ENCODE peak calls at places on chromosome 11, in ten cellular contexts. U is activated naive CD4-positive, alpha-beta T cell; L is left ventricle myocardium inferior; I is WERI-Rb-1; G is RPMI7951; A is aorta; Q is EL; R is stimulated activated CD4-positive, alpha-beta T cell treated with anti-CD3 and anti-CD28 coated beads, Interleukin-4, amount 100 ng/mL, for 1 hour; C is Peyer's patch; K is A549. F is an unnamed sample.
A peak's percentile ranks its signal among the peaks of the same experiment; 100 is the strongest.

GRCh38 chr11:6625832-6626420 is 6.7 kb upstream of the TPP1 start:
- DNase-seq in U (no peak), L (no peak), I (no peak), G (no peak), A (no peak), Q (no peak), R (no peak), C (no peak), K (no peak), F (no peak)

GRCh38 chr11:72686639-72687215 is 12.5 kb upstream of the PDE2A start:
- DNase-seq in U (no peak), L (no peak), I (no peak), G (no peak), A (no peak), Q (no peak), R (no peak), C (no peak), K (no peak), F (no peak)

GRCh38 chr11:77188912-77189491 is 61.0 kb downstream of the MYO7A start:
- DNase-seq in U (no peak), L (no peak), I (no peak), G (no peak), A (no peak), Q (no peak), R (no peak), C (peak; percentile 64), K (no peak), F (no peak)

GRCh38 chr11:117958949-117959348 is 27.2 kb upstream of the IL10RA start:
- DNase-seq in U (no peak), L (no peak), I (no peak), G (no peak), A (no peak), Q (no peak), R (no peak), C (no peak), K (no peak), F (no peak)

GRCh38 chr11:86904001-86904400 is 51.2 kb downstream of the FZD4 start:
- DNase-seq in U (no peak), L (no peak), I (no peak), G (no peak), A (no peak), Q (no peak), R (no peak), C (no peak), K (no peak), F (no peak)

GRCh38 chr11:67468056-67468455 is 995 bp downstream of the TMEM134 start:
- DNase-seq in U (no peak), L (no peak), I (no peak), G (no peak), A (no peak), Q (no peak), R (no peak), C (peak; percentile 70), K (no peak), F (no peak)

GRCh38 chr11:11813288-11813962 is 28.3 kb upstream of the USP47 start:
- DNase-seq in U (no peak), L (no peak), I (no peak), G (peak; percentile 78), A (peak; percentile 73), Q (peak; percentile 97), R (no peak), C (no peak), K (peak; percentile 87), F (peak; percentile 80)

GRCh38 chr11:59158206-59159068 is 13.5 kb upstream of the DTX4 start:
- DNase-seq in U (no peak), L (peak; percentile 18), I (peak; percentile 39), G (peak; percentile 72), A (no peak), Q (peak; percentile 65), R (peak; percentile 42), C (no peak), K (peak; percentile 74), F (peak; percentile 56)

GRCh38 chr11:118277312-118277711 is 13.2 kb upstream of the MPZL2 start:
- DNase-seq in U (no peak), L (no peak), I (no peak), G (peak; percentile 20), A (no peak), Q (peak; percentile 45), R (no peak), C (no peak), K (no peak), F (peak; percentile 89)

GRCh38 chr11:134530826-134531225 is 118.8 kb upstream of the B3GAT1 start:
- DNase-seq in U (no peak), L (no peak), I (no peak), G (no peak), A (peak; percentile 37), Q (no peak), R (no peak), C (no peak), K (no peak), F (no peak)

GRCh38 chr11:124882339-124883071 is 15.2 kb downstream of the ROBO4 start:
- DNase-seq in U (no peak), L (no peak), I (no peak), G (peak; percentile 58), A (peak; percentile 65), Q (no peak), R (no peak), C (no peak), K (no peak), F (no peak)

GRCh38 chr11:31262761-31263160 is 106.8 kb downstream of the DCDC1 start:
- DNase-seq in U (no peak), L (no peak), I (no peak), G (no peak), A (no peak), Q (peak; percentile 2), R (no peak), C (no peak), K (no peak), F (peak; percentile 34)

GRCh38 chr11:65488273-65489058 is 10.4 kb upstream of the MALAT1 start:
- DNase-seq in U (no peak), L (no peak), I (no peak), G (peak; percentile 57), A (peak; percentile 92), Q (peak; percentile 78), R (no peak), C (peak; percentile 78), K (peak; percentile 66), F (peak; percentile 40)

GRCh38 chr11:88330826-88331428 is 6.6 kb downstream of the CTSC start:
- DNase-seq in U (no peak), L (no peak), I (no peak), G (no peak), A (no peak), Q (no peak), R (no peak), C (no peak), K (no peak), F (no peak)

GRCh38 chr11:96246718-96247540 is 96.1 kb downstream of the MAML2 start:
- DNase-seq in U (no peak), L (no peak), I (no peak), G (peak; percentile 82), A (no peak), Q (no peak), R (no peak), C (no peak), K (peak; percentile 7), F (peak; percentile 80)

GRCh38 chr11:25891960-25892359 is 440.0 kb upstream of the ANO3 start:
- DNase-seq in U (no peak), L (no peak), I (no peak), G (no peak), A (no peak), Q (no peak), R (no peak), C (no peak), K (no peak), F (no peak)

GRCh38 chr11:128208329-128209220 is 378.8 kb downstream of the ETS1 start:
- DNase-seq in U (no peak), L (no peak), I (no peak), G (peak; percentile 97), A (no peak), Q (peak; percentile 93), R (no peak), C (no peak), K (peak; percentile 79), F (peak; percentile 96)

GRCh38 chr11:26480041-26480440 is 92.0 kb downstream of the MUC15 start:
- DNase-seq in U (no peak), L (no peak), I (no peak), G (no peak), A (no peak), Q (no peak), R (no peak), C (no peak), K (no peak), F (no peak)

GRCh38 chr11:67548555-67549110 is 25.4 kb upstream of the CABP2 start:
- DNase-seq in U (no peak), L (no peak), I (no peak), G (no peak), A (no peak), Q (no peak), R (no peak), C (no peak), K (no peak), F (no peak)

GRCh38 chr11:67308031-67308866 is 4.9 kb downstream of the SSH3 start:
- DNase-seq in U (no peak), L (no peak), I (no peak), G (no peak), A (peak; percentile 45), Q (no peak), R (no peak), C (no peak), K (no peak), F (no peak)

GRCh38 chr11:108135845-108136599 is 14.7 kb downstream of the ACAT1 start:
- DNase-seq in U (no peak), L (no peak), I (no peak), G (peak; percentile 21), A (no peak), Q (peak; percentile 15), R (peak; percentile 22), C (no peak), K (peak; percentile 8), F (peak; percentile 10)

GRCh38 chr11:107679255-107680024 is 32.4 kb downstream of the SLN start:
- DNase-seq in U (no peak), L (no peak), I (no peak), G (no peak), A (no peak), Q (no peak), R (no peak), C (no peak), K (no peak), F (no peak)

GRCh38 chr11:92322225-92322624 is 97.6 kb downstream of the FAT3 start:
- DNase-seq in U (no peak), L (no peak), I (no peak), G (peak; percentile 39), A (no peak), Q (peak; percentile 74), R (no peak), C (no peak), K (no peak), F (peak; percentile 59)

GRCh38 chr11:121671276-121672168 is 218.8 kb upstream of the SORL1-AS1 start:
- DNase-seq in U (no peak), L (no peak), I (peak; percentile 62), G (no peak), A (no peak), Q (no peak), R (no peak), C (no peak), K (no peak), F (no peak)

GRCh38 chr11:76947190-76947589 is 86.5 kb downstream of the ACER3 start:
- DNase-seq in U (no peak), L (no peak), I (no peak), G (no peak), A (no peak), Q (no peak), R (no peak), C (no peak), K (no peak), F (no peak)

GRCh38 chr11:76243157-76243556 is 36.9 kb upstream of the WNT11 start:
- DNase-seq in U (no peak), L (no peak), I (no peak), G (no peak), A (peak; percentile 48), Q (no peak), R (no peak), C (peak; percentile 20), K (no peak), F (no peak)

GRCh38 chr11:132821027-132821426 is 711.3 kb downstream of the OPCML start:
- DNase-seq in U (no peak), L (no peak), I (no peak), G (peak; percentile 73), A (no peak), Q (peak; percentile 88), R (no peak), C (no peak), K (no peak), F (peak; percentile 3)

GRCh38 chr11:21446939-21447590 is 745.8 kb upstream of the ANO5 start:
- DNase-seq in U (no peak), L (no peak), I (no peak), G (no peak), A (no peak), Q (no peak), R (no peak), C (no peak), K (peak; percentile 15), F (peak; percentile 33)